ENCODE peak calls at places on chromosomes 16 and 17, in four cellular contexts. U, J, B and X are unnamed samples.

GRCh38 chr16:1019234-1019933 is 37.8 kb downstream of the SOX8 start:
- DNase-seq in U (peak), J (no peak), B (no peak), X (no peak)

GRCh38 chr16:30567991-30568638 is 3.4 kb downstream of the ZNF688 start:
- DNase-seq in U (peak), J (no peak), B (peak), X (peak)

GRCh38 chr16:12580809-12581208 is 222.9 kb downstream of the CPPED1 start:
- DNase-seq in U (peak), J (no peak), B (no peak), X (no peak)

GRCh38 chr16:79176987-79177386 is 423.6 kb downstream of the MAF start:
- DNase-seq in U (no peak), J (no peak), B (no peak), X (no peak)

GRCh38 chr16:87295259-87295658 is 21.9 kb downstream of the C16orf95 start:
- DNase-seq in U (peak), J (no peak), B (no peak), X (no peak)

GRCh38 chr16:23124315-23124714 is 24.9 kb downstream of the USP31 start:
- DNase-seq in U (peak), J (no peak), B (no peak), X (no peak)

GRCh38 chr16:67936876-67937605 is 391 bp upstream of the PSMB10 start:
- DNase-seq in U (no peak), J (no peak), B (peak), X (peak)

GRCh38 chr16:26645629-26646028 is 421.1 kb upstream of the C16orf82 start:
- DNase-seq in U (no peak), J (peak), B (peak), X (peak)

GRCh38 chr17:27065588-27065987 is 228.3 kb upstream of the WSB1 start:
- DNase-seq in U (no peak), J (no peak), B (no peak), X (no peak)

GRCh38 chr16:28042856-28043255 is 20.7 kb downstream of the GSG1L start:
- DNase-seq in U (no peak), J (no peak), B (no peak), X (no peak)

GRCh38 chr16:89708481-89708931 is 7.0 kb upstream of the SPATA2L start:
- DNase-seq in U (no peak), J (no peak), B (no peak), X (no peak)

GRCh38 chr16:61471737-61472136 is 564.5 kb downstream of the CDH8 start:
- DNase-seq in U (no peak), J (no peak), B (no peak), X (no peak)

GRCh38 chr17:57158296-57158695 is 73.2 kb downstream of the AKAP1 start:
- DNase-seq in U (peak), J (no peak), B (no peak), X (no peak)

GRCh38 chr16:17362946-17363345 is 107.8 kb downstream of the XYLT1 start:
- DNase-seq in U (no peak), J (no peak), B (no peak), X (no peak)

GRCh38 chr17:56678249-56679144 is 85.0 kb downstream of the NOG start:
- DNase-seq in U (peak), J (no peak), B (no peak), X (no peak)

GRCh38 chr16:35564148-35564547 is 2104.7 kb downstream of the TP53TG3F start:
- DNase-seq in U (no peak), J (no peak), B (no peak), X (no peak)

GRCh38 chr17:42675348-42675983 is 1.3 kb downstream of the PLEKHH3 start:
- DNase-seq in U (no peak), J (no peak), B (no peak), X (no peak)

GRCh38 chr17:59846391-59847165 is 46.2 kb downstream of the TUBD1 start:
- DNase-seq in U (peak), J (no peak), B (peak), X (no peak)

GRCh38 chr16:31010539-31010938 is at the start of gene STX1B:
- DNase-seq in U (no peak), J (peak), B (peak), X (peak)

GRCh38 chr17:81249233-81250040 is 10.3 kb downstream of the NDUFAF8 start:
- DNase-seq in U (peak), J (no peak), B (no peak), X (no peak)

GRCh38 chr16:2213817-2214720 is 571 bp downstream of the PGP start:
- DNase-seq in U (peak), J (no peak), B (no peak), X (no peak)

GRCh38 chr17:7782237-7782636 is 51.8 kb upstream of the KDM6B start:
- DNase-seq in U (peak), J (no peak), B (no peak), X (no peak)

GRCh38 chr17:65660947-65661346 is 99.5 kb upstream of the AXIN2 start:
- DNase-seq in U (peak), J (no peak), B (no peak), X (no peak)

GRCh38 chr17:65495255-65496060 is 66.0 kb downstream of the AXIN2 start:
- DNase-seq in U (peak), J (no peak), B (no peak), X (no peak)

GRCh38 chr17:78397681-78398101 is 19.2 kb downstream of the PGS1 start:
- DNase-seq in U (no peak), J (no peak), B (no peak), X (no peak)

GRCh38 chr16:80028581-80029380 is 428.2 kb upstream of the MAF start:
- DNase-seq in U (no peak), J (no peak), B (no peak), X (no peak)

GRCh38 chr16:12881771-12882170 is 19.6 kb upstream of the SHISA9 start:
- DNase-seq in U (no peak), J (no peak), B (no peak), X (no peak)

GRCh38 chr17:30995347-30995746 is 24.5 kb downstream of the RNF135 start:
- DNase-seq in U (no peak), J (no peak), B (no peak), X (no peak)